ENCODE peak calls at places on chromosomes 7 and 10, in eight cellular contexts. L is left cardiac atrium; M is caudate nucleus; Z is activated naive CD4-positive, alpha-beta T cell treated with Interleukin-2 at 50 U/mL for 16 hours; Q is kidney tubule cell; C is kidney glomerular epithelial cell; T is GM12892; H is SK-MEL-5. S is an unnamed sample.

GRCh38 chr7:41046221-41046761 is 656.6 kb downstream of the INHBA start:
- DNase-seq in H (no peak), L (peak), M (no peak), T (no peak), Q (peak), Z (no peak), C (no peak), S (peak)

GRCh38 chr10:117175215-117175900 is 21.9 kb upstream of the KCNK18 start:
- DNase-seq in H (peak), Q (no peak), L (peak), M (peak), T (no peak), C (no peak), Z (no peak), S (no peak)

GRCh38 chr7:115097175-115097671 is 175.3 kb downstream of the MDFIC start:
- DNase-seq in H (peak), Q (peak), L (no peak), Z (no peak), M (no peak), C (no peak), T (no peak), S (peak)

GRCh38 chr10:106189254-106189653 is 975.3 kb downstream of the SORCS1 start:
- DNase-seq in H (peak), C (peak), T (no peak), Z (no peak), L (no peak), M (peak), Q (peak), S (peak)

GRCh38 chr10:16656886-16657285 is 135.2 kb upstream of the C1QL3 start:
- DNase-seq in Q (no peak), C (no peak), H (peak), T (no peak), Z (no peak), L (no peak), M (no peak), S (no peak)

GRCh38 chr7:126022452-126022851 is 1092.8 kb upstream of the POT1 start:
- DNase-seq in L (no peak), T (no peak), H (no peak), C (no peak), Z (no peak), Q (no peak), M (no peak), S (no peak)

GRCh38 chr7:37234928-37235327 is 213.7 kb downstream of the ELMO1 start:
- DNase-seq in Z (no peak), T (no peak), M (no peak), C (no peak), H (peak), L (no peak), Q (peak), S (peak)

GRCh38 chr7:118872568-118872967 is 648.1 kb downstream of the ANKRD7 start:
- DNase-seq in C (no peak), Q (peak), M (no peak), Z (no peak), L (no peak), H (no peak), T (no peak), S (no peak)

GRCh38 chr10:78804356-78805032 is 264.3 kb upstream of the ZMIZ1 start:
- DNase-seq in Z (no peak), C (no peak), H (no peak), M (no peak), Q (peak), T (no peak), L (no peak), S (peak)

GRCh38 chr7:92158660-92159575 is 20.0 kb downstream of the LRRD1 start:
- DNase-seq in Q (peak), H (no peak), L (no peak), C (peak), Z (no peak), T (no peak), M (no peak), S (peak)

GRCh38 chr7:36661135-36661840 is 63.0 kb downstream of the AOAH start:
- DNase-seq in C (peak), M (no peak), H (no peak), Q (peak), L (no peak), Z (no peak), T (no peak), S (peak)

GRCh38 chr7:158067931-158068482 is 519.6 kb downstream of the PTPRN2 start:
- DNase-seq in H (no peak), Q (no peak), L (no peak), C (no peak), Z (no peak), T (no peak), M (no peak), S (no peak)

GRCh38 chr7:81604075-81604807 is 165.6 kb downstream of the HGF start:
- DNase-seq in Z (no peak), M (no peak), L (no peak), H (peak), C (peak), Q (peak), T (no peak), S (peak)

GRCh38 chr10:129940617-129941198 is 23.4 kb downstream of the EBF3 start:
- DNase-seq in Q (no peak), C (no peak), H (no peak), T (no peak), M (no peak), Z (no peak), L (no peak), S (no peak)

GRCh38 chr10:48701139-48701901 is 16.6 kb downstream of the WDFY4 start:
- DNase-seq in Z (no peak), L (no peak), M (no peak), T (no peak), H (no peak), Q (no peak), C (no peak), S (no peak)

GRCh38 chr10:56505555-56505954 is 144.5 kb upstream of the ZWINT start:
- DNase-seq in Q (no peak), M (no peak), C (no peak), H (no peak), Z (no peak), T (no peak), L (no peak), S (no peak)

GRCh38 chr7:1738956-1739355 is 68.9 kb downstream of the ELFN1 start:
- DNase-seq in Z (no peak), M (no peak), C (no peak), T (no peak), L (no peak), Q (no peak), H (no peak), S (no peak)

GRCh38 chr7:96676901-96677300 is 32.7 kb downstream of the SEM1 start:
- DNase-seq in C (no peak), Q (no peak), L (no peak), M (no peak), T (no peak), Z (no peak), H (no peak), S (no peak)

GRCh38 chr10:76334306-76334705 is 902.9 kb downstream of the LRMDA start:
- DNase-seq in H (no peak), M (no peak), T (no peak), Z (no peak), Q (no peak), C (no peak), L (no peak), S (no peak)

GRCh38 chr7:44966731-44967538 is 11.9 kb downstream of the MYO1G start:
- DNase-seq in C (no peak), Q (no peak), M (no peak), T (no peak), L (no peak), H (no peak), Z (no peak), S (no peak)

GRCh38 chr7:10474048-10474447 is 499.6 kb upstream of the PHF14 start:
- DNase-seq in L (no peak), M (no peak), Q (no peak), H (no peak), T (no peak), Z (no peak), C (no peak), S (peak)